ENCODE peak calls at places on chromosome 21, in nine cellular contexts. G is H1; W is stimulated activated naive CD8-positive, alpha-beta T cell treated with anti-CD3 and anti-CD28 coated beads, Interleukin-15, amount 100 ng/mL, for 72 hours; O is T-helper 1 cell; J is DMS53; L is activated naive CD8-positive, alpha-beta T cell treated with anti-CD3 and anti-CD28 coated beads for 36 hours; D is astrocyte of the cerebellum; E is GM20000; Y is colonic mucosa. Z is an unnamed sample.
A peak's percentile ranks its signal among the peaks of the same experiment; 100 is the strongest.

GRCh38 chr21:45412909-45413581 is 8.1 kb downstream of the COL18A1 start:
- DNase-seq in G (no peak), W (no peak), O (no peak), J (no peak), L (no peak), D (no peak), E (no peak), Y (no peak), Z (no peak)

GRCh38 chr21:17799414-17800164 is 19.6 kb downstream of the C21orf91 start:
- DNase-seq in G (no peak), W (no peak), O (no peak), J (no peak), L (no peak), D (no peak), E (no peak), Y (no peak), Z (no peak)

GRCh38 chr21:35138665-35139381 is 89.7 kb upstream of the RUNX1 start:
- DNase-seq in G (no peak), W (peak; percentile 67), O (no peak), J (no peak), L (peak; percentile 77), D (peak; percentile 96), E (peak; percentile 42), Y (no peak), Z (peak; percentile 72)

GRCh38 chr21:36260030-36260787 is 59.8 kb upstream of the MORC3 start:
- DNase-seq in G (no peak), W (peak; percentile 33), O (peak; percentile 25), J (peak; percentile 68), L (peak; percentile 27), D (peak; percentile 72), E (peak; percentile 67), Y (peak; percentile 69), Z (peak; percentile 62)

GRCh38 chr21:39180429-39181019 is 2.7 kb downstream of the PSMG1 start:
- DNase-seq in G (no peak), W (no peak), O (no peak), J (peak; percentile 5), L (no peak), D (no peak), E (no peak), Y (no peak), Z (no peak)

GRCh38 chr21:33587792-33588484 is 546 bp downstream of the DONSON start:
- DNase-seq in G (no peak), W (no peak), O (no peak), J (peak; percentile 59), L (no peak), D (no peak), E (no peak), Y (peak; percentile 49), Z (peak; percentile 57)

GRCh38 chr21:46171996-46172862 is 12.0 kb downstream of the SPATC1L start:
- DNase-seq in G (peak; percentile 42), W (no peak), O (no peak), J (no peak), L (no peak), D (no peak), E (peak; percentile 27), Y (peak; percentile 12), Z (peak; percentile 25)

GRCh38 chr21:33115586-33116541 is 45.9 kb downstream of the OLIG1 start:
- DNase-seq in G (no peak), W (no peak), O (no peak), J (no peak), L (no peak), D (no peak), E (no peak), Y (no peak), Z (no peak)

GRCh38 chr21:32064511-32064910 is 191.7 kb downstream of the HUNK start:
- DNase-seq in G (no peak), W (no peak), O (no peak), J (no peak), L (no peak), D (no peak), E (no peak), Y (no peak), Z (no peak)

GRCh38 chr21:38471766-38472165 is 26.5 kb downstream of the ERG start:
- DNase-seq in G (no peak), W (no peak), O (no peak), J (no peak), L (no peak), D (no peak), E (no peak), Y (no peak), Z (no peak)

GRCh38 chr21:36854391-36854790 is 112.1 kb downstream of the HLCS start:
- DNase-seq in G (peak; percentile 81), W (peak; percentile 30), O (no peak), J (peak; percentile 60), L (peak; percentile 16), D (no peak), E (peak; percentile 37), Y (peak; percentile 53), Z (peak; percentile 72)

GRCh38 chr21:44572959-44573583 is 458 bp upstream of the KRTAP10-4 start:
- DNase-seq in G (peak; percentile 35), W (no peak), O (no peak), J (peak; percentile 79), L (no peak), D (no peak), E (no peak), Y (no peak), Z (no peak)

GRCh38 chr21:26686278-26686677 is 113.2 kb upstream of the CYYR1 start:
- DNase-seq in G (no peak), W (no peak), O (no peak), J (peak; percentile 62), L (peak; percentile 34), D (peak; percentile 1), E (peak; percentile 5), Y (no peak), Z (no peak)

GRCh38 chr21:40990366-40990765 is 143.4 kb upstream of the DSCAM start:
- DNase-seq in G (no peak), W (no peak), O (no peak), J (no peak), L (no peak), D (no peak), E (no peak), Y (no peak), Z (no peak)

GRCh38 chr21:37119421-37120218 is 46.6 kb downstream of the TTC3 start:
- DNase-seq in G (no peak), W (no peak), O (no peak), J (no peak), L (peak; percentile 2), D (no peak), E (no peak), Y (no peak), Z (peak; percentile 8)

GRCh38 chr21:37072239-37072987 is 458 bp downstream of the PIGP start:
- DNase-seq in G (no peak), W (no peak), O (peak; percentile 59), J (peak; percentile 88), L (peak; percentile 76), D (no peak), E (peak; percentile 10), Y (peak; percentile 74), Z (peak; percentile 77)

GRCh38 chr21:40719615-40720014 is 127.3 kb downstream of the DSCAM start:
- DNase-seq in G (no peak), W (no peak), O (no peak), J (peak; percentile 8), L (no peak), D (no peak), E (no peak), Y (no peak), Z (no peak)

Z was measured in K562.